ENCODE peak calls at places on chromosomes 13 and 19, in six cellular contexts. One of them, this sample, is unnamed.

GRCh38 chr13:110382229-110382628 is 75.1 kb downstream of the COL4A2 start:
- DNase-seq in AG09309: no peak
- DNase-seq in hypothalamus: no peak
- DNase-seq in T-helper 9 cell: no peak
- DNase-seq in IMR-90: peak
- DNase-seq in SW480: peak
- DNase-seq in this sample: no peak

GRCh38 chr19:6527893-6528543 is 2.8 kb upstream of the TNFSF9 start:
- DNase-seq in AG09309: no peak
- DNase-seq in hypothalamus: no peak
- DNase-seq in IMR-90: no peak
- DNase-seq in SW480: no peak
- DNase-seq in T-helper 9 cell: no peak
- DNase-seq in this sample: peak

GRCh38 chr19:7386308-7386707 is 37.6 kb downstream of the ARHGEF18 start:
- DNase-seq in T-helper 9 cell: no peak
- DNase-seq in hypothalamus: no peak
- DNase-seq in AG09309: no peak
- DNase-seq in SW480: no peak
- DNase-seq in IMR-90: no peak
- DNase-seq in this sample: no peak

GRCh38 chr19:58556633-58557252 is 1.7 kb downstream of the UBE2M start:
- DNase-seq in SW480: no peak
- DNase-seq in IMR-90: no peak
- DNase-seq in T-helper 9 cell: no peak
- DNase-seq in AG09309: no peak
- DNase-seq in hypothalamus: no peak
- DNase-seq in this sample: no peak

GRCh38 chr13:94999871-95000270 is 287.5 kb upstream of the SOX21 start:
- DNase-seq in hypothalamus: no peak
- DNase-seq in SW480: no peak
- DNase-seq in AG09309: no peak
- DNase-seq in T-helper 9 cell: no peak
- DNase-seq in IMR-90: no peak
- DNase-seq in this sample: no peak

GRCh38 chr19:14440049-14440448 is 6.9 kb downstream of the PKN1 start:
- DNase-seq in hypothalamus: peak
- DNase-seq in SW480: no peak
- DNase-seq in AG09309: no peak
- DNase-seq in T-helper 9 cell: peak
- DNase-seq in IMR-90: no peak
- DNase-seq in this sample: peak

GRCh38 chr19:42122691-42123607 is 9.3 kb downstream of the POU2F2 start:
- DNase-seq in SW480: no peak
- DNase-seq in T-helper 9 cell: no peak
- DNase-seq in IMR-90: no peak
- DNase-seq in AG09309: no peak
- DNase-seq in hypothalamus: no peak
- DNase-seq in this sample: peak

GRCh38 chr19:28831464-28831863 is 381.5 kb downstream of the UQCRFS1 start:
- DNase-seq in IMR-90: no peak
- DNase-seq in hypothalamus: no peak
- DNase-seq in T-helper 9 cell: no peak
- DNase-seq in AG09309: no peak
- DNase-seq in SW480: no peak
- DNase-seq in this sample: no peak

GRCh38 chr13:61414686-61415664 is 674 bp downstream of the PCDH20 start:
- DNase-seq in AG09309: no peak
- DNase-seq in IMR-90: no peak
- DNase-seq in hypothalamus: peak
- DNase-seq in SW480: peak
- DNase-seq in T-helper 9 cell: no peak
- DNase-seq in this sample: no peak

GRCh38 chr19:41588497-41589209 is 12.7 kb downstream of the CEACAM21 start:
- DNase-seq in IMR-90: peak
- DNase-seq in hypothalamus: no peak
- DNase-seq in T-helper 9 cell: no peak
- DNase-seq in AG09309: no peak
- DNase-seq in SW480: peak
- DNase-seq in this sample: peak

GRCh38 chr13:114118763-114119123 is 13.7 kb downstream of the RASA3 start:
- DNase-seq in SW480: peak
- DNase-seq in AG09309: no peak
- DNase-seq in hypothalamus: no peak
- DNase-seq in IMR-90: peak
- DNase-seq in T-helper 9 cell: no peak
- DNase-seq in this sample: no peak

This sample was measured in GM13976.